ENCODE peak calls at places on chromosomes 3 and 15, in seven cellular contexts. S, H, J, Q, F, Y and A are unnamed samples.

GRCh38 chr3:99439892-99440291 is 198.5 kb upstream of the COL8A1 start:
- DNase-seq in F (no peak), J (no peak), S (no peak), Y (no peak), Q (no peak), H (no peak), A (no peak)

GRCh38 chr15:81666828-81667227 is 292.8 kb upstream of the TMC3 start:
- DNase-seq in Q (no peak), S (no peak), J (no peak), F (no peak), Y (no peak), H (no peak), A (no peak)

GRCh38 chr3:40843851-40844548 is 319.2 kb downstream of the ZNF621 start:
- DNase-seq in J (no peak), Y (no peak), F (no peak), Q (no peak), H (no peak), S (no peak), A (no peak)

GRCh38 chr3:53844262-53845102 is 1.7 kb downstream of the CHDH start:
- DNase-seq in F (no peak), J (peak), Y (no peak), Q (no peak), H (no peak), S (no peak), A (no peak)

GRCh38 chr3:140050977-140051957 is 116.3 kb downstream of the CLSTN2 start:
- DNase-seq in J (peak), H (no peak), S (no peak), F (no peak), Q (no peak), Y (no peak), A (no peak)

GRCh38 chr15:77009646-77010311 is 14.9 kb downstream of the PSTPIP1 start:
- DNase-seq in H (no peak), J (no peak), F (no peak), Y (no peak), Q (no peak), S (no peak), A (no peak)

GRCh38 chr15:47861186-47861585 is 143.9 kb downstream of the SEMA6D start:
- DNase-seq in J (no peak), S (no peak), H (no peak), Y (no peak), Q (no peak), F (no peak), A (no peak)

GRCh38 chr15:33309602-33310276 is 1.0 kb upstream of the RYR3 start:
- DNase-seq in J (no peak), Y (no peak), F (no peak), H (no peak), S (no peak), Q (no peak), A (no peak)

GRCh38 chr15:75590239-75590638 is 11.1 kb upstream of the PTPN9 start:
- DNase-seq in S (no peak), J (no peak), Y (no peak), H (no peak), Q (no peak), F (no peak), A (no peak)

GRCh38 chr3:187808466-187809291 is 63.4 kb upstream of the BCL6 start:
- DNase-seq in F (no peak), Y (no peak), H (no peak), Q (no peak), S (no peak), J (no peak), A (no peak)

GRCh38 chr3:51373658-51374421 is 11.3 kb upstream of the MANF start:
- DNase-seq in J (no peak), S (no peak), Y (no peak), Q (no peak), H (no peak), F (no peak), A (no peak)

GRCh38 chr15:92017882-92018534 is 164.5 kb downstream of the SLCO3A1 start:
- DNase-seq in Q (no peak), H (no peak), S (no peak), F (no peak), J (no peak), Y (no peak), A (no peak)

GRCh38 chr3:177725165-177725564 is 527.9 kb upstream of the TBL1XR1 start:
- DNase-seq in H (no peak), S (no peak), J (no peak), F (no peak), Y (no peak), Q (no peak), A (no peak)

GRCh38 chr3:152175576-152175883 is 93.2 kb upstream of the MBNL1 start:
- DNase-seq in S (no peak), Y (no peak), Q (no peak), F (no peak), H (no peak), J (no peak), A (no peak)

GRCh38 chr3:141070727-141071357 is 19.7 kb downstream of the SPSB4 start:
- DNase-seq in H (no peak), F (no peak), Q (no peak), J (no peak), S (no peak), Y (no peak), A (no peak)

GRCh38 chr3:183350164-183350563 is 78.3 kb downstream of the MCF2L2 start:
- DNase-seq in S (no peak), Q (no peak), Y (no peak), H (no peak), J (no peak), F (no peak), A (no peak)

GRCh38 chr3:192887047-192887446 is 30.6 kb downstream of the MB21D2 start:
- DNase-seq in J (no peak), Q (no peak), Y (no peak), H (no peak), S (no peak), F (no peak), A (no peak)

GRCh38 chr15:75758071-75758872 is 45.6 kb upstream of the CSPG4 start:
- DNase-seq in Q (peak), Y (peak), S (peak), F (peak), H (peak), J (peak), A (peak)

GRCh38 chr15:84915011-84915958 is 30.8 kb downstream of the SLC28A1 start:
- DNase-seq in F (no peak), Y (peak), J (no peak), S (peak), H (peak), Q (peak), A (no peak)

GRCh38 chr3:156906275-156906674 is 80.1 kb downstream of the LEKR1 start:
- DNase-seq in Q (no peak), S (no peak), F (no peak), J (no peak), H (no peak), Y (no peak), A (no peak)

GRCh38 chr3:170233532-170233931 is 11.3 kb downstream of the PRKCI start:
- DNase-seq in H (no peak), Y (no peak), J (no peak), S (no peak), F (no peak), Q (no peak), A (no peak)

GRCh38 chr15:91884604-91885003 is 31.1 kb downstream of the SLCO3A1 start:
- DNase-seq in S (no peak), Y (no peak), H (no peak), J (no peak), F (no peak), Q (no peak), A (no peak)

GRCh38 chr3:171932153-171932567 is 89.0 kb downstream of the TMEM212 start:
- DNase-seq in Q (no peak), J (no peak), F (no peak), S (no peak), H (no peak), Y (no peak), A (no peak)

GRCh38 chr15:63553388-63553791 is 43.8 kb upstream of the FBXL22 start:
- DNase-seq in H (no peak), J (no peak), Q (no peak), S (no peak), Y (no peak), F (peak), A (no peak)

GRCh38 chr3:46595819-46596218 is 16.5 kb upstream of the FAM240A start:
- DNase-seq in H (no peak), J (no peak), Q (no peak), Y (no peak), S (no peak), F (no peak), A (no peak)

GRCh38 chr15:88663216-88663615 is 24.4 kb downstream of the ISG20 start:
- DNase-seq in F (no peak), Y (no peak), J (no peak), S (no peak), H (no peak), Q (no peak), A (no peak)

GRCh38 chr15:99998661-99999101 is 265.4 kb upstream of the LYSMD4 start:
- DNase-seq in Q (no peak), H (no peak), S (no peak), F (no peak), Y (no peak), J (no peak), A (no peak)